ENCODE peak calls at places on chromosomes 6 and 20, in nine cellular contexts. One of them, this sample, is unnamed.

GRCh38 chr20:38471987-38472512 is 593 bp upstream of the RALGAPB start:
- DNase-seq in ELF-1: no peak
- DNase-seq in natural killer cell: no peak
- DNase-seq in cardiac muscle cell: no peak
- DNase-seq in A172: no peak
- DNase-seq in activated CD4-positive, alpha-beta T cell treated with anti-CD3 and anti-CD28 coated beads for 48 hours: no peak
- DNase-seq in PC-3: no peak
- DNase-seq in activated naive CD4-positive, alpha-beta T cell treated with Interleukin-2 at 50 U/mL for 16 hours: no peak
- DNase-seq in T1000: no peak
- DNase-seq in this sample: no peak

GRCh38 chr20:44961024-44961866 is 1.0 kb upstream of the TOMM34 start:
- DNase-seq in natural killer cell: no peak
- DNase-seq in PC-3: peak
- DNase-seq in cardiac muscle cell: peak
- DNase-seq in activated CD4-positive, alpha-beta T cell treated with anti-CD3 and anti-CD28 coated beads for 48 hours: no peak
- DNase-seq in T1000: no peak
- DNase-seq in ELF-1: peak
- DNase-seq in activated naive CD4-positive, alpha-beta T cell treated with Interleukin-2 at 50 U/mL for 16 hours: no peak
- DNase-seq in A172: no peak
- DNase-seq in this sample: no peak

GRCh38 chr6:42505377-42505702 is 53.6 kb upstream of the TRERF1 start:
- DNase-seq in activated naive CD4-positive, alpha-beta T cell treated with Interleukin-2 at 50 U/mL for 16 hours: no peak
- DNase-seq in ELF-1: no peak
- DNase-seq in activated CD4-positive, alpha-beta T cell treated with anti-CD3 and anti-CD28 coated beads for 48 hours: no peak
- DNase-seq in T1000: no peak
- DNase-seq in A172: peak
- DNase-seq in natural killer cell: no peak
- DNase-seq in cardiac muscle cell: peak
- DNase-seq in PC-3: peak
- DNase-seq in this sample: peak

GRCh38 chr20:23161968-23162696 is 76.0 kb upstream of the CD93 start:
- DNase-seq in A172: no peak
- DNase-seq in cardiac muscle cell: peak
- DNase-seq in PC-3: peak
- DNase-seq in T1000: no peak
- DNase-seq in ELF-1: no peak
- DNase-seq in activated CD4-positive, alpha-beta T cell treated with anti-CD3 and anti-CD28 coated beads for 48 hours: no peak
- DNase-seq in activated naive CD4-positive, alpha-beta T cell treated with Interleukin-2 at 50 U/mL for 16 hours: no peak
- DNase-seq in natural killer cell: no peak
- DNase-seq in this sample: peak

GRCh38 chr6:159761135-159761872 is 541 bp upstream of the ACAT2 start:
- DNase-seq in natural killer cell: no peak
- DNase-seq in activated naive CD4-positive, alpha-beta T cell treated with Interleukin-2 at 50 U/mL for 16 hours: peak
- DNase-seq in T1000: no peak
- DNase-seq in ELF-1: peak
- DNase-seq in cardiac muscle cell: peak
- DNase-seq in activated CD4-positive, alpha-beta T cell treated with anti-CD3 and anti-CD28 coated beads for 48 hours: peak
- DNase-seq in A172: no peak
- DNase-seq in PC-3: peak
- DNase-seq in this sample: peak

GRCh38 chr20:42792052-42792451 is 397.7 kb downstream of the PTPRT start:
- DNase-seq in cardiac muscle cell: no peak
- DNase-seq in ELF-1: no peak
- DNase-seq in activated naive CD4-positive, alpha-beta T cell treated with Interleukin-2 at 50 U/mL for 16 hours: no peak
- DNase-seq in T1000: no peak
- DNase-seq in PC-3: no peak
- DNase-seq in A172: no peak
- DNase-seq in activated CD4-positive, alpha-beta T cell treated with anti-CD3 and anti-CD28 coated beads for 48 hours: no peak
- DNase-seq in natural killer cell: no peak
- DNase-seq in this sample: no peak

GRCh38 chr6:110635096-110635495 is 158.7 kb upstream of the SLC22A16 start:
- DNase-seq in natural killer cell: no peak
- DNase-seq in cardiac muscle cell: no peak
- DNase-seq in ELF-1: no peak
- DNase-seq in activated naive CD4-positive, alpha-beta T cell treated with Interleukin-2 at 50 U/mL for 16 hours: no peak
- DNase-seq in activated CD4-positive, alpha-beta T cell treated with anti-CD3 and anti-CD28 coated beads for 48 hours: no peak
- DNase-seq in PC-3: no peak
- DNase-seq in A172: no peak
- DNase-seq in T1000: no peak
- DNase-seq in this sample: no peak

GRCh38 chr6:36364669-36365479 is 22.6 kb downstream of the ETV7 start:
- DNase-seq in activated CD4-positive, alpha-beta T cell treated with anti-CD3 and anti-CD28 coated beads for 48 hours: peak
- DNase-seq in activated naive CD4-positive, alpha-beta T cell treated with Interleukin-2 at 50 U/mL for 16 hours: no peak
- DNase-seq in PC-3: no peak
- DNase-seq in A172: peak
- DNase-seq in ELF-1: no peak
- DNase-seq in cardiac muscle cell: peak
- DNase-seq in natural killer cell: no peak
- DNase-seq in T1000: no peak
- DNase-seq in this sample: peak

GRCh38 chr20:64177420-64177783 is 13.2 kb downstream of the MYT1 start:
- DNase-seq in natural killer cell: no peak
- DNase-seq in A172: no peak
- DNase-seq in activated CD4-positive, alpha-beta T cell treated with anti-CD3 and anti-CD28 coated beads for 48 hours: no peak
- DNase-seq in T1000: no peak
- DNase-seq in cardiac muscle cell: no peak
- DNase-seq in PC-3: no peak
- DNase-seq in ELF-1: no peak
- DNase-seq in activated naive CD4-positive, alpha-beta T cell treated with Interleukin-2 at 50 U/mL for 16 hours: no peak
- DNase-seq in this sample: no peak

GRCh38 chr20:14597206-14597715 is 259.8 kb upstream of the FLRT3 start:
- DNase-seq in activated CD4-positive, alpha-beta T cell treated with anti-CD3 and anti-CD28 coated beads for 48 hours: no peak
- DNase-seq in natural killer cell: no peak
- DNase-seq in ELF-1: no peak
- DNase-seq in T1000: no peak
- DNase-seq in PC-3: no peak
- DNase-seq in A172: no peak
- DNase-seq in cardiac muscle cell: no peak
- DNase-seq in activated naive CD4-positive, alpha-beta T cell treated with Interleukin-2 at 50 U/mL for 16 hours: no peak
- DNase-seq in this sample: no peak

GRCh38 chr20:39048000-39048696 is 86.0 kb downstream of the DHX35 start:
- DNase-seq in natural killer cell: peak
- DNase-seq in cardiac muscle cell: peak
- DNase-seq in T1000: peak
- DNase-seq in ELF-1: peak
- DNase-seq in activated naive CD4-positive, alpha-beta T cell treated with Interleukin-2 at 50 U/mL for 16 hours: peak
- DNase-seq in A172: peak
- DNase-seq in activated CD4-positive, alpha-beta T cell treated with anti-CD3 and anti-CD28 coated beads for 48 hours: peak
- DNase-seq in PC-3: peak
- DNase-seq in this sample: peak

GRCh38 chr20:63810730-63811490 is 20.2 kb downstream of the ZBTB46 start:
- DNase-seq in natural killer cell: no peak
- DNase-seq in activated naive CD4-positive, alpha-beta T cell treated with Interleukin-2 at 50 U/mL for 16 hours: no peak
- DNase-seq in activated CD4-positive, alpha-beta T cell treated with anti-CD3 and anti-CD28 coated beads for 48 hours: no peak
- DNase-seq in cardiac muscle cell: no peak
- DNase-seq in A172: no peak
- DNase-seq in T1000: no peak
- DNase-seq in PC-3: no peak
- DNase-seq in ELF-1: no peak
- DNase-seq in this sample: no peak

GRCh38 chr6:40443842-40444241 is 143.3 kb downstream of the LRFN2 start:
- DNase-seq in natural killer cell: no peak
- DNase-seq in cardiac muscle cell: no peak
- DNase-seq in ELF-1: no peak
- DNase-seq in PC-3: no peak
- DNase-seq in activated naive CD4-positive, alpha-beta T cell treated with Interleukin-2 at 50 U/mL for 16 hours: no peak
- DNase-seq in T1000: no peak
- DNase-seq in activated CD4-positive, alpha-beta T cell treated with anti-CD3 and anti-CD28 coated beads for 48 hours: no peak
- DNase-seq in A172: no peak
- DNase-seq in this sample: no peak

GRCh38 chr6:4085329-4085695 is 6.4 kb upstream of the FAM217A start:
- DNase-seq in A172: no peak
- DNase-seq in natural killer cell: no peak
- DNase-seq in T1000: no peak
- DNase-seq in activated CD4-positive, alpha-beta T cell treated with anti-CD3 and anti-CD28 coated beads for 48 hours: no peak
- DNase-seq in ELF-1: no peak
- DNase-seq in activated naive CD4-positive, alpha-beta T cell treated with Interleukin-2 at 50 U/mL for 16 hours: no peak
- DNase-seq in cardiac muscle cell: no peak
- DNase-seq in PC-3: peak
- DNase-seq in this sample: peak

GRCh38 chr6:85756982-85757381 is 114.3 kb upstream of the SYNCRIP start:
- DNase-seq in cardiac muscle cell: peak
- DNase-seq in A172: no peak
- DNase-seq in ELF-1: no peak
- DNase-seq in PC-3: peak
- DNase-seq in activated naive CD4-positive, alpha-beta T cell treated with Interleukin-2 at 50 U/mL for 16 hours: no peak
- DNase-seq in activated CD4-positive, alpha-beta T cell treated with anti-CD3 and anti-CD28 coated beads for 48 hours: no peak
- DNase-seq in natural killer cell: no peak
- DNase-seq in T1000: peak
- DNase-seq in this sample: peak

GRCh38 chr6:19879663-19880062 is 42.5 kb downstream of the ID4 start:
- DNase-seq in natural killer cell: no peak
- DNase-seq in A172: no peak
- DNase-seq in ELF-1: no peak
- DNase-seq in cardiac muscle cell: no peak
- DNase-seq in T1000: no peak
- DNase-seq in activated CD4-positive, alpha-beta T cell treated with anti-CD3 and anti-CD28 coated beads for 48 hours: no peak
- DNase-seq in activated naive CD4-positive, alpha-beta T cell treated with Interleukin-2 at 50 U/mL for 16 hours: no peak
- DNase-seq in PC-3: peak
- DNase-seq in this sample: peak

GRCh38 chr6:85600713-85601313 is 7.2 kb upstream of the SNX14 start:
- DNase-seq in A172: no peak
- DNase-seq in natural killer cell: no peak
- DNase-seq in activated CD4-positive, alpha-beta T cell treated with anti-CD3 and anti-CD28 coated beads for 48 hours: no peak
- DNase-seq in T1000: no peak
- DNase-seq in activated naive CD4-positive, alpha-beta T cell treated with Interleukin-2 at 50 U/mL for 16 hours: no peak
- DNase-seq in ELF-1: no peak
- DNase-seq in cardiac muscle cell: no peak
- DNase-seq in PC-3: no peak
- DNase-seq in this sample: no peak

GRCh38 chr6:20919677-20920385 is 385.6 kb downstream of the CDKAL1 start:
- DNase-seq in cardiac muscle cell: no peak
- DNase-seq in PC-3: peak
- DNase-seq in natural killer cell: no peak
- DNase-seq in activated naive CD4-positive, alpha-beta T cell treated with Interleukin-2 at 50 U/mL for 16 hours: no peak
- DNase-seq in activated CD4-positive, alpha-beta T cell treated with anti-CD3 and anti-CD28 coated beads for 48 hours: peak
- DNase-seq in A172: no peak
- DNase-seq in ELF-1: no peak
- DNase-seq in T1000: no peak
- DNase-seq in this sample: peak

GRCh38 chr6:85464722-85465150 is 14.9 kb downstream of the NT5E start:
- DNase-seq in T1000: peak
- DNase-seq in PC-3: peak
- DNase-seq in cardiac muscle cell: peak
- DNase-seq in natural killer cell: no peak
- DNase-seq in activated naive CD4-positive, alpha-beta T cell treated with Interleukin-2 at 50 U/mL for 16 hours: no peak
- DNase-seq in A172: peak
- DNase-seq in activated CD4-positive, alpha-beta T cell treated with anti-CD3 and anti-CD28 coated beads for 48 hours: peak
- DNase-seq in ELF-1: no peak
- DNase-seq in this sample: peak

GRCh38 chr20:33803921-33804337 is 7.2 kb upstream of the CHMP4B start:
- DNase-seq in PC-3: peak
- DNase-seq in T1000: no peak
- DNase-seq in natural killer cell: no peak
- DNase-seq in A172: peak
- DNase-seq in ELF-1: no peak
- DNase-seq in activated naive CD4-positive, alpha-beta T cell treated with Interleukin-2 at 50 U/mL for 16 hours: no peak
- DNase-seq in activated CD4-positive, alpha-beta T cell treated with anti-CD3 and anti-CD28 coated beads for 48 hours: no peak
- DNase-seq in cardiac muscle cell: peak
- DNase-seq in this sample: peak

GRCh38 chr20:19794941-19795340 is 36.9 kb downstream of the RIN2 start:
- DNase-seq in PC-3: no peak
- DNase-seq in activated CD4-positive, alpha-beta T cell treated with anti-CD3 and anti-CD28 coated beads for 48 hours: no peak
- DNase-seq in A172: no peak
- DNase-seq in cardiac muscle cell: no peak
- DNase-seq in activated naive CD4-positive, alpha-beta T cell treated with Interleukin-2 at 50 U/mL for 16 hours: no peak
- DNase-seq in natural killer cell: no peak
- DNase-seq in T1000: no peak
- DNase-seq in ELF-1: no peak
- DNase-seq in this sample: no peak

GRCh38 chr20:5535211-5535756 is 214.9 kb upstream of the SHLD1 start:
- DNase-seq in T1000: no peak
- DNase-seq in PC-3: no peak
- DNase-seq in A172: no peak
- DNase-seq in natural killer cell: no peak
- DNase-seq in activated CD4-positive, alpha-beta T cell treated with anti-CD3 and anti-CD28 coated beads for 48 hours: no peak
- DNase-seq in cardiac muscle cell: peak
- DNase-seq in activated naive CD4-positive, alpha-beta T cell treated with Interleukin-2 at 50 U/mL for 16 hours: no peak
- DNase-seq in ELF-1: no peak
- DNase-seq in this sample: peak

GRCh38 chr6:12875061-12875460 is 158.5 kb downstream of the PHACTR1 start:
- DNase-seq in T1000: no peak
- DNase-seq in A172: no peak
- DNase-seq in cardiac muscle cell: peak
- DNase-seq in natural killer cell: no peak
- DNase-seq in ELF-1: no peak
- DNase-seq in activated naive CD4-positive, alpha-beta T cell treated with Interleukin-2 at 50 U/mL for 16 hours: no peak
- DNase-seq in activated CD4-positive, alpha-beta T cell treated with anti-CD3 and anti-CD28 coated beads for 48 hours: no peak
- DNase-seq in PC-3: peak
- DNase-seq in this sample: no peak

GRCh38 chr6:112956696-112957525 is 609.8 kb downstream of the RFPL4B start:
- DNase-seq in natural killer cell: no peak
- DNase-seq in A172: peak
- DNase-seq in activated CD4-positive, alpha-beta T cell treated with anti-CD3 and anti-CD28 coated beads for 48 hours: no peak
- DNase-seq in cardiac muscle cell: peak
- DNase-seq in ELF-1: peak
- DNase-seq in PC-3: peak
- DNase-seq in T1000: no peak
- DNase-seq in activated naive CD4-positive, alpha-beta T cell treated with Interleukin-2 at 50 U/mL for 16 hours: no peak
- DNase-seq in this sample: peak

GRCh38 chr6:90885611-90886056 is 298.8 kb upstream of the MAP3K7 start:
- DNase-seq in ELF-1: peak
- DNase-seq in natural killer cell: no peak
- DNase-seq in activated CD4-positive, alpha-beta T cell treated with anti-CD3 and anti-CD28 coated beads for 48 hours: no peak
- DNase-seq in PC-3: peak
- DNase-seq in T1000: peak
- DNase-seq in activated naive CD4-positive, alpha-beta T cell treated with Interleukin-2 at 50 U/mL for 16 hours: no peak
- DNase-seq in cardiac muscle cell: no peak
- DNase-seq in A172: no peak
- DNase-seq in this sample: no peak

GRCh38 chr20:8043687-8044278 is 24.2 kb upstream of the TMX4 start:
- DNase-seq in natural killer cell: no peak
- DNase-seq in PC-3: peak
- DNase-seq in A172: peak
- DNase-seq in activated naive CD4-positive, alpha-beta T cell treated with Interleukin-2 at 50 U/mL for 16 hours: no peak
- DNase-seq in activated CD4-positive, alpha-beta T cell treated with anti-CD3 and anti-CD28 coated beads for 48 hours: no peak
- DNase-seq in ELF-1: no peak
- DNase-seq in T1000: peak
- DNase-seq in cardiac muscle cell: peak
- DNase-seq in this sample: peak

GRCh38 chr6:111591370-111591900 is 14.2 kb downstream of the TRAF3IP2 start:
- DNase-seq in T1000: peak
- DNase-seq in PC-3: peak
- DNase-seq in activated CD4-positive, alpha-beta T cell treated with anti-CD3 and anti-CD28 coated beads for 48 hours: no peak
- DNase-seq in activated naive CD4-positive, alpha-beta T cell treated with Interleukin-2 at 50 U/mL for 16 hours: no peak
- DNase-seq in natural killer cell: no peak
- DNase-seq in cardiac muscle cell: peak
- DNase-seq in ELF-1: peak
- DNase-seq in A172: peak
- DNase-seq in this sample: peak

This sample was measured in iris pigment epithelial cell.